ENCODE peak calls at places on chromosomes 16 and 17, in nine cellular contexts. Q is posterior cingulate gyrus; S is stromal cell of bone marrow; B is NCI-H524; G is HS-27A; J is stimulated activated effector memory CD8-positive, alpha-beta T cell treated with anti-CD3 and anti-CD28 coated beads, Interleukin-12 subunit alpha, Interleukin-12 subunit beta, amount 100 ng/mL, for 72 hours; I is GM10248; X is thyroid gland; L is stimulated activated CD8-positive, alpha-beta memory T cell treated with anti-CD3 and anti-CD28 coated beads, Interleukin-7, amount 100 ng/mL, for 1 hour. R is an unnamed sample.
A peak's percentile ranks its signal among the peaks of the same experiment; 100 is the strongest.

GRCh38 chr17:58315750-58316149 is 12.8 kb downstream of the TSPOAP1 start:
- DNase-seq in Q (no peak), S (no peak), B (no peak), G (no peak), J (no peak), I (no peak), X (no peak), L (no peak), R (no peak)

GRCh38 chr17:77124192-77124908 is 16.4 kb upstream of the SEC14L1 start:
- DNase-seq in Q (no peak), S (no peak), B (no peak), G (no peak), J (no peak), I (no peak), X (no peak), L (no peak), R (peak; percentile 49)

GRCh38 chr16:28879841-28880588 is 1.7 kb downstream of the ATP2A1 start:
- DNase-seq in Q (peak; percentile 94), S (peak; percentile 76), B (peak; percentile 95), G (peak; percentile 73), J (peak; percentile 72), I (peak; percentile 98), X (peak; percentile 76), L (peak; percentile 78), R (peak; percentile 81)

GRCh38 chr17:72407336-72408121 is 286.7 kb downstream of the SOX9 start:
- DNase-seq in Q (peak; percentile 89), S (peak; percentile 94), B (peak; percentile 95), G (no peak), J (no peak), I (peak; percentile 55), X (peak; percentile 87), L (no peak), R (no peak)

GRCh38 chr17:56786989-56787482 is 46.7 kb downstream of the C17orf67 start:
- DNase-seq in Q (no peak), S (peak; percentile 69), B (no peak), G (peak; percentile 88), J (peak; percentile 23), I (no peak), X (no peak), L (no peak), R (peak; percentile 93)

GRCh38 chr16:83624436-83625120 is 183.2 kb upstream of the HSBP1 start:
- DNase-seq in Q (no peak), S (no peak), B (no peak), G (no peak), J (no peak), I (no peak), X (no peak), L (no peak), R (no peak)

GRCh38 chr16:75304521-75305363 is 53.3 kb upstream of the BCAR1 start:
- DNase-seq in Q (peak; percentile 84), S (peak; percentile 94), B (peak; percentile 39), G (peak; percentile 63), J (no peak), I (no peak), X (peak; percentile 90), L (no peak), R (no peak)

GRCh38 chr16:27347930-27348685 is 34.3 kb downstream of the IL4R start:
- DNase-seq in Q (no peak), S (no peak), B (peak; percentile 45), G (no peak), J (no peak), I (no peak), X (no peak), L (no peak), R (peak; percentile 32)

GRCh38 chr17:80646328-80646727 is 101.7 kb downstream of the RPTOR start:
- DNase-seq in Q (no peak), S (no peak), B (peak; percentile 93), G (no peak), J (no peak), I (no peak), X (no peak), L (no peak), R (no peak)

R was measured in KBM-7.